ENCODE peak calls at places on chromosomes 11 and 22, in seven cellular contexts. V, A, B, L, X, F and D are unnamed samples.
A peak's percentile ranks its signal among the peaks of the same experiment; 100 is the strongest.

GRCh38 chr11:62607729-62608128 is 4.8 kb downstream of the EML3 start:
- DNase-seq in V (no peak), A (no peak), B (no peak), L (no peak), X (no peak), F (no peak), D (no peak)

GRCh38 chr11:36009469-36009868 is 65.6 kb downstream of the LDLRAD3 start:
- DNase-seq in V (peak; percentile 69), A (no peak), B (no peak), L (no peak), X (no peak), F (no peak), D (no peak)

GRCh38 chr11:117255966-117256365 is 23.5 kb downstream of the RNF214 start:
- DNase-seq in V (peak; percentile 23), A (no peak), B (no peak), L (no peak), X (no peak), F (no peak), D (no peak)

GRCh38 chr11:132050081-132050480 is 679.7 kb downstream of the NTM start:
- DNase-seq in V (no peak), A (no peak), B (no peak), L (no peak), X (no peak), F (no peak), D (no peak)

GRCh38 chr22:39181356-39181755 is 28.9 kb upstream of the CBX7 start:
- DNase-seq in V (no peak), A (no peak), B (peak; percentile 66), L (no peak), X (no peak), F (no peak), D (no peak)

GRCh38 chr11:19820100-19820499 is 107.5 kb downstream of the NAV2 start:
- DNase-seq in V (no peak), A (no peak), B (no peak), L (no peak), X (no peak), F (no peak), D (no peak)

GRCh38 chr22:41048791-41049717 is 43.3 kb upstream of the EP300 start:
- DNase-seq in V (no peak), A (peak; percentile 89), B (peak; percentile 91), L (no peak), X (no peak), F (no peak), D (peak; percentile 21)

GRCh38 chr11:34406413-34406812 is 32.3 kb upstream of the CAT start:
- DNase-seq in V (no peak), A (no peak), B (no peak), L (no peak), X (no peak), F (no peak), D (no peak)

GRCh38 chr11:44627911-44628729 is 62.7 kb downstream of the CD82 start:
- DNase-seq in V (no peak), A (peak; percentile 95), B (peak; percentile 91), L (no peak), X (peak; percentile 9), F (no peak), D (peak; percentile 7)
- TF ChIP-seq CTCF in V (no peak), A (no peak), B (no peak), L (no peak), X (no peak), F (no peak), D (no peak)

GRCh38 chr11:122115520-122116343 is at the start of gene BLID:
- DNase-seq in V (peak; percentile 66), A (peak; percentile 70), B (peak; percentile 68), L (no peak), X (no peak), F (no peak), D (peak; percentile 20)
- TF ChIP-seq CTCF in V (peak; percentile 89), A (peak; percentile 36), B (no peak), L (no peak), X (no peak), F (peak; percentile 56), D (peak; percentile 74)

GRCh38 chr22:47818496-47818895 is 1056.0 kb downstream of the TBC1D22A start:
- DNase-seq in V (no peak), A (no peak), B (peak; percentile 37), L (no peak), X (no peak), F (no peak), D (no peak)
- TF ChIP-seq CTCF in V (no peak), A (no peak), B (no peak), L (no peak), X (no peak), F (no peak), D (no peak)

DNA sequence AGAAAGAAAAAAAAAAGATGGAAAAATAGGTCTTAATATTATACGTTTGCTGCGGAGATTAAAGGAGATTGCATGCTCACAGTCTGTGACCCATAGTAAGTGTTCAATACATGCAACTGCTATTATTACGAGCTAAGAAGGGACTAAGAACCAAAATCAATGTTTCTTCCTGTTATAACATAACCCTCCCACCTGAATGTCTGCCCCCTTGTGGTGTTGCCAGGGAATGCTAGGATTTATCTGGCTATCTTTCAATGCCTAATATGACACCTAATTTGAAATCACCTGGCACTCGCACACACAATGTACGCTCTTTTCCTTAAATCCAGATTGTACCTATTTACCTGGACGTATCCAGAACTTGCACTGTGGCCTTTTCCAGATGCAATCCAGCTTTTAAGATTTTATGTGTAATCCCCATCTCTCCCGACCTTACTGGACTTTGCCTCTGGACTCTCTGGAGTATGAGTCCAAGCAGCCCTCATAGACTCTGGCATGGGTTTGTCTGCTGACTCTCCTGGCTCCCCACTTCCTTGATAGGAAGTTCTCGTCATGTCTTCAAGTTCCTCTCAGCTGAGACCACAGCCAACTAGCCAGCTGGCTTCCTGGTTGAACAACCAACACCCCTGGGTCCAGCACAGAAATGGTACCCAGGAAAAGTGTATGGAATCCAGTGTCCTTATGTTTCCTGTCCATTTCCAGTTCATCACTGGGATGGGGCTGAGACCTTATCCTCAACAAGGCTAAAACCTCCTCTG is 151.5 kb downstream of the CCDC34 start:
- DNase-seq in V (peak; percentile 15), A (no peak), B (no peak), L (no peak), X (no peak), F (no peak), D (no peak)
- TF ChIP-seq CTCF in V (peak; percentile 53), A (no peak), B (no peak), L (no peak), X (no peak), F (peak; percentile 67), D (peak; percentile 53)

GRCh38 chr11:77193167-77193566 is 65.1 kb downstream of the MYO7A start:
- DNase-seq in V (no peak), A (no peak), B (no peak), L (no peak), X (no peak), F (no peak), D (no peak)
- TF ChIP-seq CTCF in V (no peak), A (no peak), B (no peak), L (no peak), X (no peak), F (no peak), D (no peak)

DNA sequence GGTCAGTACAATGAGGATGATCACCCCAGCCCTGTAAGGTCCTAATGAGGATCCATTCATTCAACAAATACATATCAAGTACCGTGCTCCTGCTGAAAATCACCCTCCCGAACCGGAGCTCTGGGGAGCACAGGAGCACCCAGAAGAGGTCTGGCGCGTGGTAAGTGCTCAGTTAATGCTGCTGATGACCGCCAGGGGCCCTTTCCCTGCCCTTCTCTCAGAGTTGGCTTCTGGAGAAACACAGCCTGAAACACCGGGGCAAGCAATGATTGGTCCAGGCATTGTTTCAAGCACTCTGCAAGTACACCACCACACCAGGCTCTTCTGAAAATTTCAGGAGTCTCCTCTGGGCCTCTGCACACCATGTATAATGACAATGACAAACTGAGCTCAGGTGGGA is 3.8 kb upstream of the CCDC86 start:
- DNase-seq in V (no peak), A (no peak), B (no peak), L (no peak), X (no peak), F (no peak), D (no peak)
- TF ChIP-seq CTCF in V (no peak), A (no peak), B (no peak), L (no peak), X (no peak), F (peak; percentile 5), D (peak; percentile 41)

DNA sequence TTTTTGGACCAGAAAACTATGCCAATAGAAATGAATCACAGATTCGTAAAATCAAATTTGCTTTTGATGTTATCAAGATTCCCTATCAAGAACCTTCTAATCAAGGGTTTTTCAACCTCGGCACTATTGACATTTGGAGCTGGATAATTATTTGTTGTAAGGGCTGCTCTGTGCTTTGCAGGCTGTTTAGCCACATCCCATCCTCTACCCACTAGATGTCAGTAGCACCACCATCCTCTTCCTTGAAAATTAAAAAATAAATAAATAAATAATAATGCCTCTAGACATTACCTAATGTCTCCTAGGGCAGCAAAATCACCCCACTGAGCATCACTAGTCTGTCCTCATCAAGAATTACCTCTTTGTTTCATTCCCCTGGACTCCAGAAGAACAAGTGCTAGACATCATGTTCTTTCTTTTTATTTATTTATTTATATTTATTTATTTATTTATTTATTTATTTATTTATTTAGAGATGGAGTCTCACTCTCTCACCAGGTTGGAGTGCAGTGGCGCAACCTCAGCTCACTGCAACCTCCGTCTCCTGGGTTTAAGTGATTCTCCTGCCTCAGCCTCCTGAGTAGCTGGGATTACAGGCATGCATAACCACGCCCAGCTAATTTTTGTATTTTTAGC is 744.7 kb downstream of the KCNA4 start:
- DNase-seq in V (peak; percentile 45), A (no peak), B (no peak), L (no peak), X (no peak), F (no peak), D (no peak)
- TF ChIP-seq CTCF in V (peak; percentile 58), A (no peak), B (no peak), L (no peak), X (no peak), F (peak; percentile 70), D (peak; percentile 28)

DNA sequence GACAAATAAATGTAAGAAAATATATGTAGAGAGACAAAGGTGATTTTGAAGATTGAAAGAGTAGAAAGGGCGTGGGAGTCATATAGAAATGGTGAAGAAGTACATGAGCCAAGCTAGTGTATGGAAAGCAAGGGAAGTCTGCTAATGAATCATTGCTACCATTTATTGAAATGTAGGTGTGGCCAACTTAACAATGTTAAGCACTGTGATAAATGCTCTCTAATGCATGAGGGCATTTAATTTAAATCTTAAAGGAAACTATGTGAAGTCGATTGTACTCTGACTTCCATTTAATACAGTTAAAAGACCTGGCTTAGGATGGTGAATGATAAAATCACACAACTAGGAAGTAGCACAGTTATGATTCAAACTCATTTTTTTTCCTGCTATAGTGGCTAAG is 219.9 kb downstream of the CASP12 start:
- DNase-seq in V (peak; percentile 32), A (no peak), B (no peak), L (no peak), X (no peak), F (no peak), D (no peak)
- TF ChIP-seq CTCF in V (no peak), A (no peak), B (no peak), L (no peak), X (no peak), F (no peak), D (no peak)